ENCODE peak calls at places on chromosomes 13 and 19, in eight cellular contexts. One of them, this sample, is unnamed.

GRCh38 chr13:108263961-108264360 is 5.6 kb upstream of the TNFSF13B start:
- DNase-seq in nephron progenitor cell: no peak
- DNase-seq in omental fat pad: no peak
- DNase-seq in IMR-90: no peak
- DNase-seq in AG10803: no peak
- DNase-seq in ascending aorta: no peak
- DNase-seq in tibial nerve: no peak
- DNase-seq in uterus: no peak
- DNase-seq in this sample: no peak

GRCh38 chr19:56538761-56539263 is at the start of gene ZFP28:
- DNase-seq in nephron progenitor cell: peak
- DNase-seq in omental fat pad: peak
- DNase-seq in IMR-90: no peak
- DNase-seq in AG10803: no peak
- DNase-seq in ascending aorta: peak
- DNase-seq in tibial nerve: peak
- DNase-seq in uterus: peak
- DNase-seq in this sample: no peak

GRCh38 chr19:45952691-45953505 is 20.8 kb downstream of the NOVA2 start:
- DNase-seq in nephron progenitor cell: peak
- DNase-seq in omental fat pad: no peak
- DNase-seq in IMR-90: peak
- DNase-seq in AG10803: peak
- DNase-seq in ascending aorta: no peak
- DNase-seq in tibial nerve: no peak
- DNase-seq in uterus: no peak
- DNase-seq in this sample: no peak

GRCh38 chr13:102558029-102558428 is 38.8 kb upstream of the TPP2 start:
- DNase-seq in nephron progenitor cell: no peak
- DNase-seq in omental fat pad: no peak
- DNase-seq in IMR-90: no peak
- DNase-seq in AG10803: no peak
- DNase-seq in ascending aorta: no peak
- DNase-seq in tibial nerve: no peak
- DNase-seq in uterus: no peak
- DNase-seq in this sample: no peak

GRCh38 chr19:38090561-38090960 is 133.5 kb downstream of the DPF1 start:
- DNase-seq in nephron progenitor cell: no peak
- DNase-seq in omental fat pad: no peak
- DNase-seq in IMR-90: no peak
- DNase-seq in AG10803: no peak
- DNase-seq in ascending aorta: no peak
- DNase-seq in tibial nerve: no peak
- DNase-seq in uterus: no peak
- DNase-seq in this sample: no peak

GRCh38 chr19:33461256-33462111 is 60.1 kb downstream of the PEPD start:
- DNase-seq in nephron progenitor cell: no peak
- DNase-seq in omental fat pad: no peak
- DNase-seq in IMR-90: no peak
- DNase-seq in AG10803: no peak
- DNase-seq in ascending aorta: no peak
- DNase-seq in tibial nerve: no peak
- DNase-seq in uterus: no peak
- DNase-seq in this sample: no peak

GRCh38 chr13:112263152-112263551 is 113.0 kb upstream of the SPACA7 start:
- DNase-seq in nephron progenitor cell: no peak
- DNase-seq in omental fat pad: no peak
- DNase-seq in IMR-90: no peak
- DNase-seq in AG10803: no peak
- DNase-seq in ascending aorta: no peak
- DNase-seq in tibial nerve: no peak
- DNase-seq in uterus: no peak
- DNase-seq in this sample: no peak

GRCh38 chr19:57748029-57748428 is 1.4 kb downstream of the ZNF776 start:
- DNase-seq in nephron progenitor cell: no peak
- DNase-seq in omental fat pad: no peak
- DNase-seq in IMR-90: no peak
- DNase-seq in AG10803: no peak
- DNase-seq in ascending aorta: no peak
- DNase-seq in tibial nerve: no peak
- DNase-seq in uterus: no peak
- DNase-seq in this sample: no peak

GRCh38 chr13:37534181-37534580 is 64.4 kb downstream of the POSTN start:
- DNase-seq in nephron progenitor cell: no peak
- DNase-seq in omental fat pad: no peak
- DNase-seq in IMR-90: peak
- DNase-seq in AG10803: peak
- DNase-seq in ascending aorta: no peak
- DNase-seq in tibial nerve: no peak
- DNase-seq in uterus: no peak
- DNase-seq in this sample: no peak

DNA sequence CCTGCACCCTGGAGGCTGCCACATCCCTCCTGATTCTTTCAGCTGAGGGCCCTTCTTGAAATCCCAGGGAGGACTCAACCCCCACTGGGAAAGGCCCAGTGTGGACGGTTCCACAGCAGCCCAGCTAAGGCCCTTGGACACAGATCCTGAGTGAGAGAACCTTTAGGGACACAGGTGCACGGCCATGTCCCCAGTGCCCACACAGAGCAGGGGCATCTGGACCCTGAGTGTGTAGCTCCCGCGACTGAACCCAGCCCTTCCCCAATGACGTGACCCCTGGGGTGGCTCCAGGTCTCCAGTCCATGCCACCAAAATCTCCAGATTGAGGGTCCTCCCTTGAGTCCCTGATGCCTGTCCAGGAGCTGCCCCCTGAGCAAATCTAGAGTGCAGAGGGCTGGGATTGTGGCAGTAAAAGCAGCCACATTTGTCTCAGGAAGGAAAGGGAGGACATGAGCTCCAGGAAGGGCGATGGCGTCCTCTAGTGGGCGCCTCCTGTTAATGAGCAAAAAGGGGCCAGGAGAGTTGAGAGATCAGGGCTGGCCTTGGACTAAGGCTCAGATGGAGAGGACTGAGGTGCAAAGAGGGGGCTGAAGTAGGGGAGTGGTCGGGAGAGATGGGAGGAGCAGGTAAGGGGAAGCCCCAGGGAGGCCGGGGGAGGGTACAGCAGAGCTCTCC is 6.9 kb upstream of the CEACAM5 start:
- DNase-seq in nephron progenitor cell: no peak
- DNase-seq in omental fat pad: no peak
- DNase-seq in IMR-90: no peak
- DNase-seq in AG10803: no peak
- DNase-seq in ascending aorta: no peak
- DNase-seq in tibial nerve: no peak
- DNase-seq in uterus: no peak
- DNase-seq in this sample: no peak
- TF ChIP-seq CTCF in nephron progenitor cell: no peak
- TF ChIP-seq CTCF in omental fat pad: no peak
- TF ChIP-seq CTCF in IMR-90: no peak
- TF ChIP-seq CTCF in AG10803: no peak
- TF ChIP-seq CTCF in ascending aorta: no peak
- TF ChIP-seq CTCF in tibial nerve: no peak
- TF ChIP-seq CTCF in uterus: no peak
- TF ChIP-seq CTCF in this sample: peak

GRCh38 chr13:23510979-23511735 is 59.1 kb upstream of the TNFRSF19 start:
- DNase-seq in nephron progenitor cell: peak
- DNase-seq in omental fat pad: no peak
- DNase-seq in IMR-90: peak
- DNase-seq in AG10803: no peak
- DNase-seq in ascending aorta: no peak
- DNase-seq in tibial nerve: no peak
- DNase-seq in uterus: no peak
- DNase-seq in this sample: no peak

GRCh38 chr13:23513460-23513859 is 56.8 kb upstream of the TNFRSF19 start:
- DNase-seq in nephron progenitor cell: no peak
- DNase-seq in omental fat pad: no peak
- DNase-seq in IMR-90: no peak
- DNase-seq in AG10803: no peak
- DNase-seq in ascending aorta: no peak
- DNase-seq in tibial nerve: no peak
- DNase-seq in uterus: no peak
- DNase-seq in this sample: no peak

GRCh38 chr13:23515116-23515515 is 55.1 kb upstream of the TNFRSF19 start:
- DNase-seq in nephron progenitor cell: no peak
- DNase-seq in omental fat pad: no peak
- DNase-seq in IMR-90: no peak
- DNase-seq in AG10803: no peak
- DNase-seq in ascending aorta: no peak
- DNase-seq in tibial nerve: no peak
- DNase-seq in uterus: no peak
- DNase-seq in this sample: no peak

GRCh38 chr13:23514076-23514475 is 56.1 kb upstream of the TNFRSF19 start:
- DNase-seq in nephron progenitor cell: no peak
- DNase-seq in omental fat pad: no peak
- DNase-seq in IMR-90: no peak
- DNase-seq in AG10803: no peak
- DNase-seq in ascending aorta: no peak
- DNase-seq in tibial nerve: no peak
- DNase-seq in uterus: no peak
- DNase-seq in this sample: no peak

DNA sequence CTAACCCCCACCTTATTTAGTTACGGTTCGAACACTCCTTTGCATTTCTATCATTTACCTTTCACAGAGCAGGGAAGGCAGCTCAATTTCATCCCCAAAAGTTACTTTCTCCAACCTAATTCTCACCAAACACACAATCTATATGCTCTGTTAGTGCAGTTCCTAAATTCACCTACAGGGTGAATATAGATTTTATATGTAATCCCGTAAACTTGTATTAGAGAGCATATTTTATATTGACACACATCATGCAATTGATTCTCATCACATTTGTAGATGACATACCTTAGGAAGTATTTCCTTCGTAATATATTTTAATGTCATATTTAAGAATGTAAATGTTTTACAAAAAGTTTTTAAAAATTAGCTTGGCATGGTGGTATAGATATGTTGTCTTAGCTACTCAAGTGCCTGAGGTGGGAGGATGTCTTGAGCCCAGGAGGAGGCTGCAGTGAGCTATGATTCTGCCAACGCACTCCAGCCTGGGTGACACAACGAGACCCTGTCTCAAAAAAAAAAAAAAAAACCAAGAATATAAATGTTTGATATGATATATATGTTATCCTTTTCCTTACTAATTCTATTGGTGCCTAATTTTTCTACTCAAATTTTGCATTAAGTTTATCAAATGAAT is 57.3 kb upstream of the TNFRSF19 start:
- DNase-seq in nephron progenitor cell: no peak
- DNase-seq in omental fat pad: no peak
- DNase-seq in IMR-90: no peak
- DNase-seq in AG10803: no peak
- DNase-seq in ascending aorta: no peak
- DNase-seq in tibial nerve: no peak
- DNase-seq in uterus: no peak
- DNase-seq in this sample: no peak
- TF ChIP-seq CTCF in nephron progenitor cell: no peak
- TF ChIP-seq CTCF in omental fat pad: no peak
- TF ChIP-seq CTCF in IMR-90: peak
- TF ChIP-seq CTCF in AG10803: peak
- TF ChIP-seq CTCF in ascending aorta: no peak
- TF ChIP-seq CTCF in tibial nerve: no peak
- TF ChIP-seq CTCF in uterus: no peak
- TF ChIP-seq CTCF in this sample: peak

DNA sequence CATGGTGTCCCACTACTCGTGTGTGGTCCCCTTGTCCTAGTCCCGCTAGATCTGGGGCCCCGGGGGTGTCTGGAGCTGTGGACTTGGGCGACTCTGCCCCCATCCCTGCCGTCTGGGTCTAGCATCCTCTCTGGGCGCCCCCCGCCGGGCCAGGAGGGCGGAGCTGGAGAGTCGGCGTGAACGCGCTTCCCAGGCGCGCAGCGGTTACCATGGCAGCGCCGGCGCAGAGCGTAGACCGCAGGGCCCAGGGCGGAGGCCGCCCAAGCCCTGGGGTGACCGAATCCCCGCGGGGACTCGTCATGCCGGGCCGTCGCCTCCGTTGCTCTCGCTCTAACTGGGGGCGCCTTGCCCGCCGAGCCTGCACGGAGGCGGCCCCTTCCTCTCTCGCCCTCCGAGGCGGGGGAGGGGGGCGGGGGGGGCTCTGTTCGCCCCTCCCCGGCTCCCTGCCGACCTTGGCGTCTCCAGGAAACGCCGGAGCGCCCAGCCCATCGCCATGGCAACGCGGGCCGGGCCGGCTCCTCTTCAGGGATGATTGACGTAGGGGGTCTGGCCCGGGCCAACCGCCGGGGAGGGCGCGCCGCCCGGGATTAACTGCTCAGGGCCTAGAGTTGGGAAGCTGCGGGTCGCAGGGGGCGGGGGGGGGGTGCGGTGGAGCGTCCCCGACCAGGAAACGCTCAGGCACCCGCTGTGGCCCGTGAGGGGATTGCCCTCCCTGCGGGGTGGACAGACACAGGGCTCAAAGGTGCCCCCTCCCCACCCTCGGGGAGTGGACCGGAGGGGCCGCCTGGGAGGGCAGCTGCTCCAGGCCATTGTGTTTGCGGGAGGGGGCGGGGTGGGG is 8.9 kb downstream of the ISYNA1 start:
- DNase-seq in nephron progenitor cell: peak
- DNase-seq in omental fat pad: no peak
- DNase-seq in IMR-90: peak
- DNase-seq in AG10803: peak
- DNase-seq in ascending aorta: no peak
- DNase-seq in tibial nerve: no peak
- DNase-seq in uterus: peak
- DNase-seq in this sample: peak
- TF ChIP-seq CTCF in nephron progenitor cell: no peak
- TF ChIP-seq CTCF in omental fat pad: no peak
- TF ChIP-seq CTCF in IMR-90: no peak
- TF ChIP-seq CTCF in AG10803: no peak
- TF ChIP-seq CTCF in ascending aorta: no peak
- TF ChIP-seq CTCF in tibial nerve: no peak
- TF ChIP-seq CTCF in uterus: no peak
- TF ChIP-seq CTCF in this sample: no peak

GRCh38 chr19:3801412-3802096 is 15.4 kb upstream of the MATK start:
- DNase-seq in nephron progenitor cell: peak
- DNase-seq in omental fat pad: no peak
- DNase-seq in IMR-90: no peak
- DNase-seq in AG10803: no peak
- DNase-seq in ascending aorta: no peak
- DNase-seq in tibial nerve: no peak
- DNase-seq in uterus: no peak
- DNase-seq in this sample: no peak
- TF ChIP-seq CTCF in nephron progenitor cell: no peak
- TF ChIP-seq CTCF in omental fat pad: no peak
- TF ChIP-seq CTCF in IMR-90: peak
- TF ChIP-seq CTCF in AG10803: peak
- TF ChIP-seq CTCF in ascending aorta: no peak
- TF ChIP-seq CTCF in tibial nerve: no peak
- TF ChIP-seq CTCF in uterus: no peak
- TF ChIP-seq CTCF in this sample: no peak

GRCh38 chr13:27960362-27961226 is 8.5 kb downstream of the CDX2 start:
- DNase-seq in nephron progenitor cell: peak
- DNase-seq in omental fat pad: no peak
- DNase-seq in IMR-90: no peak
- DNase-seq in AG10803: peak
- DNase-seq in ascending aorta: no peak
- DNase-seq in tibial nerve: no peak
- DNase-seq in uterus: no peak
- DNase-seq in this sample: no peak
- TF ChIP-seq CTCF in nephron progenitor cell: peak
- TF ChIP-seq CTCF in omental fat pad: no peak
- TF ChIP-seq CTCF in IMR-90: peak
- TF ChIP-seq CTCF in AG10803: peak
- TF ChIP-seq CTCF in ascending aorta: peak
- TF ChIP-seq CTCF in tibial nerve: no peak
- TF ChIP-seq CTCF in uterus: no peak
- TF ChIP-seq CTCF in this sample: peak

GRCh38 chr13:66362485-66362884 is 867.7 kb downstream of the PCDH9 start:
- DNase-seq in nephron progenitor cell: no peak
- DNase-seq in omental fat pad: no peak
- DNase-seq in IMR-90: peak
- DNase-seq in AG10803: no peak
- DNase-seq in ascending aorta: no peak
- DNase-seq in tibial nerve: no peak
- DNase-seq in uterus: no peak
- DNase-seq in this sample: no peak
- TF ChIP-seq CTCF in nephron progenitor cell: no peak
- TF ChIP-seq CTCF in omental fat pad: no peak
- TF ChIP-seq CTCF in IMR-90: no peak
- TF ChIP-seq CTCF in AG10803: no peak
- TF ChIP-seq CTCF in ascending aorta: no peak
- TF ChIP-seq CTCF in tibial nerve: no peak
- TF ChIP-seq CTCF in uterus: no peak
- TF ChIP-seq CTCF in this sample: no peak

This sample was measured in CD14-positive monocyte.